ENCODE peak calls at places on chromosomes 16 and 17, in nine cellular contexts. J is psoas muscle, T is left ventricle myocardium inferior, F is hepatocyte, N is K562, G is vagina, U is thoracic aorta, E is upper lobe of right lung, A is PC-9. I is an unnamed sample.

GRCh38 chr17:17320188-17320910 is 17.2 kb downstream of the NT5M start:
- DNase-seq in F (no peak), G (no peak), N (no peak), U (no peak), A (no peak), E (peak; percentile 59), T (no peak), J (no peak), I (no peak)

GRCh38 chr17:48457080-48457836 is 27.2 kb upstream of the SKAP1 start:
- DNase-seq in A (peak; percentile 51), E (peak; percentile 79), T (peak; percentile 24), U (no peak), N (peak; percentile 83), G (no peak), J (peak; percentile 56), F (peak; percentile 82), I (peak; percentile 80)

GRCh38 chr17:17108681-17109049 is 66.4 kb downstream of the MPRIP start:
- DNase-seq in J (no peak), T (peak; percentile 16), F (no peak), A (peak; percentile 41), U (no peak), N (no peak), E (peak; percentile 75), G (no peak), I (no peak)

GRCh38 chr16:79181419-79181818 is 419.1 kb downstream of the MAF start:
- DNase-seq in E (no peak), J (no peak), U (no peak), A (no peak), N (no peak), G (no peak), T (no peak), F (no peak), I (no peak)

GRCh38 chr17:56727876-56728617 is 105.7 kb downstream of the C17orf67 start:
- DNase-seq in N (no peak), U (no peak), T (no peak), J (no peak), F (no peak), G (no peak), E (no peak), A (no peak), I (no peak)

GRCh38 chr17:21283482-21284318 is 811 bp upstream of the MAP2K3 start:
- DNase-seq in G (no peak), T (no peak), J (peak; percentile 62), U (no peak), F (peak; percentile 54), E (no peak), A (peak; percentile 25), N (no peak), I (peak; percentile 45)

GRCh38 chr16:89536886-89537548 is 23.5 kb upstream of the RPL13 start:
- DNase-seq in T (no peak), A (no peak), N (no peak), F (no peak), G (no peak), J (no peak), U (no peak), E (no peak), I (no peak)

GRCh38 chr17:44081681-44082080 is 11.1 kb downstream of the G6PC3 start:
- DNase-seq in U (no peak), N (no peak), F (no peak), A (no peak), J (no peak), E (no peak), G (no peak), T (no peak), I (no peak)

GRCh38 chr17:80671039-80671822 is 126.6 kb downstream of the RPTOR start:
- DNase-seq in A (no peak), E (no peak), U (no peak), N (no peak), G (no peak), T (no peak), F (no peak), J (no peak), I (no peak)

DNA sequence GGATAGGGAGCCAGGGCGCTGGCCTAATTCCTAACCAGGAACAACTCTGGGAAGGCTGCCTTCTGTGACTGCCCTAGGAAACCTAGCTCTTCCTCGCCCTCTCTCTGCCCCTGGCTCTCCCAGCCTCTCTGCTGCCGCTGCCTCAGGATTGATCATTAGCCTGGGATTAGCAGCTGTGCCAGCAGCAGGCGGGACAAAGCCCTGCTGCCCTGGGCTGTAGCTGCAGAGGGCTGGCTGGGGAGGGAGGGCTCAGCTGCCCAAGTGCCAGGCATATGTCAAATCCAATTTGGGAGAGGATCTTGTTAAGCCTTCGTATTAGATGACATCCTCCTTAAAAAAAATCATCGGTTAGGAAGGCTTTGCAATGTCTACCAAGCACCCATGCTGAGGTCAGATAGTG is 144.8 kb upstream of the CCL2 start:
- DNase-seq in A (no peak), E (no peak), U (no peak), J (no peak), N (no peak), F (no peak), G (peak; percentile 20), T (no peak), I (peak; percentile 8)
- H3K27ac ChIP-seq in A (no peak overlapping the region), E (no peak overlapping the region), U (no peak overlapping the region), J (no peak overlapping the region), N (no peak overlapping the region), F (no peak overlapping the region), G (no peak overlapping the region), T (no peak overlapping the region), I (no peak overlapping the region)

GRCh38 chr16:84735846-84736586 is 36.2 kb downstream of the USP10 start:
- DNase-seq in T (no peak), A (peak; percentile 70), E (no peak), F (no peak), N (no peak), J (no peak), U (no peak), G (peak; percentile 22), I (peak; percentile 54)
- TF ChIP-seq CTCF in T (peak; percentile 40), A (no peak), E (no peak), F (no peak), N (peak; percentile 13), J (no peak), U (no peak), G (no peak), I (no peak)

GRCh38 chr17:62723842-62724241 is 84.3 kb downstream of the MARCHF10 start:
- DNase-seq in A (no peak), J (no peak), U (no peak), T (no peak), G (no peak), F (no peak), N (peak; percentile 21), E (no peak), I (no peak)
- H3K27ac ChIP-seq in A (no peak overlapping the region), J (no peak overlapping the region), U (no peak overlapping the region), T (no peak overlapping the region), G (no peak overlapping the region), F (no peak overlapping the region), N (no peak overlapping the region), E (no peak overlapping the region), I (no peak overlapping the region)

GRCh38 chr16:56880176-56880575 is 15.2 kb downstream of the SLC12A3 start:
- DNase-seq in T (no peak), G (no peak), F (no peak), J (no peak), N (no peak), E (no peak), A (no peak), U (no peak), I (no peak)

GRCh38 chr16:56880685-56881084 is 15.7 kb downstream of the SLC12A3 start:
- DNase-seq in E (no peak), T (no peak), F (no peak), U (no peak), G (no peak), J (no peak), A (no peak), N (no peak), I (no peak)

GRCh38 chr16:56877783-56878182 is 12.8 kb downstream of the SLC12A3 start:
- DNase-seq in T (no peak), J (no peak), E (no peak), U (no peak), N (no peak), F (no peak), A (no peak), G (no peak), I (no peak)

GRCh38 chr16:56878455-56878854 is 13.4 kb downstream of the SLC12A3 start:
- DNase-seq in F (no peak), T (no peak), E (no peak), N (no peak), A (no peak), G (no peak), J (no peak), U (no peak), I (no peak)

GRCh38 chr16:56879276-56879675 is 14.3 kb downstream of the SLC12A3 start:
- DNase-seq in N (no peak), A (no peak), U (no peak), T (no peak), J (no peak), E (no peak), F (no peak), G (no peak), I (no peak)
- TF ChIP-seq CTCF in N (no peak), A (no peak), U (no peak), T (no peak), J (no peak), E (no peak), F (no peak), G (no peak), I (no peak)

GRCh38 chr17:50145532-50146229 is 4.8 kb downstream of the PPP1R9B start:
- DNase-seq in G (no peak), A (no peak), T (no peak), N (no peak), E (no peak), J (no peak), U (no peak), F (no peak), I (no peak)

GRCh38 chr17:50147841-50148225 is 2.6 kb downstream of the PPP1R9B start:
- DNase-seq in A (no peak), T (no peak), N (no peak), U (no peak), E (no peak), F (peak; percentile 69), G (no peak), J (no peak), I (no peak)

GRCh38 chr17:50144845-50145531 is 5.5 kb downstream of the PPP1R9B start:
- DNase-seq in G (no peak), U (no peak), A (peak; percentile 83), J (peak; percentile 72), T (no peak), F (no peak), E (no peak), N (no peak), I (no peak)

GRCh38 chr17:50146927-50147640 is 3.4 kb downstream of the PPP1R9B start:
- DNase-seq in U (no peak), T (no peak), E (no peak), J (no peak), A (no peak), G (no peak), F (no peak), N (no peak), I (no peak)

DNA sequence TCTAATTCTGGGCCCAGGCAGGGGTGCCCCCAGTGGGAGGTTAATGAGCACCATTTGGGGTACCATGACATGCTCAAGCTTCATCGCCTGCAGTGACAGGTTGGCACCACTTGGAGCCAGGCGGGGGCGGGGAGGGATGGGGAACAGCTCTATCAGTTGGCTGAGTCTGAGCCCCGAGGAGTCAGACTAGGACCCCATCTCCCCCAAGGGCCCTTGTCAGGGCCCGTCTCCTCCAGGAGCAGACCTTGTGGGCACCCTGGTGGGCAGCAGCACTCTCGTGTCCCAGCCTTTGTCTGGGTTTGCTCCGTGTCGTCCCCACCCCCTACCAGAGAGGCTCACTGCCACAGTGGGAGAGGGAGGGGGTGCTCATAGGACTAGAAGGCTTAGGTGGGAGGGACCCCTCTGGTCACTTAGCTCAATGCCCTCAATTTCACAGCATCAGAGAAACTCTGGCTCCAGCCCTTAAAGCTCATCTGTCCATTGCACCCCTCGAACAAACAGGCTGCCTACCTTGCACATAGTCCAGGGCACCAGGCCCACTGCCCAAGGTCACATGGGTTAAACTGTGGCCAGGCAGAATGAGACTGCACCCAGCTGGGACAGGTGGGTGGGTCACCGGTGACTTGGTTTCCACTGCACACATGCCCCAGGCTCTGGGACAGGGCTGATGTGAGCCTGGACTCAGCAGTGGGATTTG is 4.1 kb downstream of the PPP1R9B start:
- DNase-seq in U (no peak), N (no peak), F (no peak), G (no peak), J (no peak), E (no peak), A (no peak), T (no peak), I (no peak)
- H3K27ac ChIP-seq in U (peak overlapping the region; percentile 90), N (no peak overlapping the region), F (no peak overlapping the region), G (peak overlapping the region; percentile 81), J (peak overlapping the region; percentile 83), E (peak overlapping the region; percentile 82), A (no peak overlapping the region), T (peak overlapping the region; percentile 98), I (no peak overlapping the region)